ENCODE peak calls at places on chromosomes 16 and 17, in seven cellular contexts. N is hypothalamus; S is activated CD8-positive, alpha-beta T cell treated with anti-CD3 and anti-CD28 coated beads, Interleukin-2, amount 10 ng/mL, durations not matched to agents 7 days and 5 days; C is stimulated activated CD4-positive, alpha-beta T cell treated with anti-CD3 and anti-CD28 coated beads, Interleukin-1b, Interleukin-23, amount 100 ng/mL, for 1 hour; U is HCEC 1CT; X is activated T-helper 2 cell treated with anti-CD3 and anti-CD28 coated beads, Interferon-gamma antibody, Interleukin-2, Interleukin-4, amounts not matched to agents 10 μg/mL and 5 μg/mL and 100 μg/mL, durations not matched to agents 14 hours and 24 hours and 36 hours; E is nucleus accumbens. V is an unnamed sample.

GRCh38 chr16:5032748-5033167 is 977 bp downstream of the NAGPA start:
- DNase-seq in U (no peak), S (no peak), N (no peak), E (no peak), C (no peak), X (no peak), V (no peak)

GRCh38 chr16:77780378-77780837 is 8.0 kb upstream of the VAT1L start:
- DNase-seq in S (no peak), C (no peak), U (peak), X (no peak), E (no peak), N (no peak), V (no peak)

GRCh38 chr16:705748-706188 is at the start of gene FBXL16:
- DNase-seq in E (peak), N (peak), S (no peak), X (no peak), C (no peak), U (no peak), V (no peak)

GRCh38 chr17:50148226-50149098 is 2.0 kb downstream of the PPP1R9B start:
- DNase-seq in E (peak), X (no peak), S (peak), C (no peak), N (peak), U (peak), V (no peak)

GRCh38 chr16:86996081-86996480 is 321.1 kb downstream of the C16orf95 start:
- DNase-seq in C (no peak), S (no peak), N (no peak), U (no peak), X (no peak), E (no peak), V (no peak)

GRCh38 chr16:20866161-20866772 is 33.9 kb downstream of the DCUN1D3 start:
- DNase-seq in C (no peak), S (no peak), N (no peak), E (no peak), X (no peak), U (peak), V (no peak)

GRCh38 chr17:51258756-51259573 is 884 bp downstream of the MBTD1 start:
- DNase-seq in E (no peak), C (no peak), N (no peak), S (peak), X (no peak), U (no peak), V (no peak)

GRCh38 chr17:44352922-44353655 is 8.0 kb downstream of the GRN start:
- DNase-seq in X (no peak), C (no peak), N (no peak), U (no peak), S (no peak), E (no peak), V (no peak)

GRCh38 chr16:79089735-79090284 is 510.7 kb downstream of the MAF start:
- DNase-seq in S (peak), C (no peak), U (no peak), X (peak), E (no peak), N (no peak), V (no peak)

GRCh38 chr16:50733468-50733867 is 8.4 kb upstream of the CYLD start:
- DNase-seq in E (no peak), U (no peak), X (no peak), S (no peak), C (no peak), N (no peak), V (no peak)

GRCh38 chr17:60557805-60558204 is 31.8 kb upstream of the APPBP2 start:
- DNase-seq in S (no peak), E (no peak), X (no peak), N (no peak), C (no peak), U (no peak), V (no peak)

GRCh38 chr17:180380-181212 is 854 bp downstream of the DOC2B start:
- DNase-seq in X (no peak), S (no peak), U (no peak), N (no peak), E (no peak), C (no peak), V (no peak)

GRCh38 chr16:71460246-71460645 is 1.8 kb downstream of the ZNF23 start:
- DNase-seq in N (no peak), U (peak), C (no peak), S (no peak), X (no peak), E (no peak), V (no peak)

GRCh38 chr17:41360291-41360995 is 9.2 kb downstream of the KRT33B start:
- DNase-seq in X (no peak), U (peak), S (no peak), E (no peak), C (no peak), N (no peak), V (no peak)

GRCh38 chr17:14304876-14305636 is 4.2 kb downstream of the HS3ST3B1 start:
- DNase-seq in N (no peak), E (no peak), S (no peak), U (no peak), X (no peak), C (no peak), V (no peak)

GRCh38 chr17:27319536-27320221 is 25.8 kb downstream of the WSB1 start:
- DNase-seq in N (peak), X (no peak), S (peak), C (no peak), U (peak), E (no peak), V (no peak)

GRCh38 chr16:27222499-27223225 is 19.3 kb downstream of the KDM8 start:
- DNase-seq in X (no peak), C (no peak), S (no peak), N (no peak), U (no peak), E (no peak), V (no peak)

GRCh38 chr17:50161023-50161910 is 4.5 kb upstream of the SGCA start:
- DNase-seq in X (peak), C (peak), S (peak), N (peak), U (peak), E (peak), V (no peak)

GRCh38 chr16:87528690-87529579 is 36.1 kb upstream of the ZCCHC14 start:
- DNase-seq in E (no peak), S (no peak), X (no peak), U (no peak), C (no peak), N (no peak), V (no peak)

GRCh38 chr16:82605863-82606620 is 20.7 kb upstream of the CDH13 start:
- DNase-seq in N (no peak), C (no peak), U (no peak), E (no peak), X (no peak), S (no peak), V (no peak)

GRCh38 chr16:68287276-68288251 is 23.2 kb downstream of the SLC7A6OS start:
- DNase-seq in U (peak), X (no peak), S (peak), E (no peak), N (no peak), C (no peak), V (no peak)

GRCh38 chr16:65388592-65388991 is 266.7 kb upstream of the CDH11 start:
- DNase-seq in S (no peak), U (peak), E (no peak), C (no peak), X (no peak), N (no peak), V (no peak)

GRCh38 chr17:20281860-20282259 is 185.5 kb downstream of the LGALS9B start:
- DNase-seq in C (no peak), X (no peak), N (no peak), S (no peak), E (peak), U (no peak), V (no peak)

GRCh38 chr16:66551362-66551761 is 1.0 kb upstream of the CKLF start:
- DNase-seq in C (no peak), S (peak), X (peak), U (peak), E (no peak), N (no peak), V (no peak)

GRCh38 chr16:23830276-23830675 is 5.5 kb upstream of the PRKCB start:
- DNase-seq in E (no peak), S (no peak), X (no peak), C (no peak), U (no peak), N (no peak), V (no peak)

GRCh38 chr17:62165378-62165722 is 100.3 kb upstream of the MED13 start:
- DNase-seq in U (no peak), X (no peak), S (no peak), C (no peak), E (no peak), N (no peak), V (no peak)

GRCh38 chr16:74446866-74447265 is 25.6 kb upstream of the CLEC18B start:
- DNase-seq in U (no peak), S (no peak), X (no peak), N (no peak), C (no peak), E (no peak), V (no peak)

GRCh38 chr17:63798572-63799113 is 24.7 kb downstream of the DDX42 start:
- DNase-seq in S (no peak), N (no peak), U (no peak), C (no peak), E (no peak), X (no peak), V (no peak)

GRCh38 chr16:87581867-87582220 is 20.5 kb upstream of the JPH3 start:
- DNase-seq in U (peak), N (no peak), C (no peak), E (no peak), X (no peak), S (no peak), V (no peak)